ENCODE peak calls at places on chromosome 5, in eight cellular contexts. J is K562, A is endodermal cell, P is neural progenitor cell, X is HepG2, D is SK-N-SH, K is H9, Q is GM23248. F is an unnamed sample.

GRCh38 chr5:7856855-7857254 is 5.9 kb upstream of the CFAP90 start:
- DNase-seq in J (peak), A (peak), P (peak), X (peak), D (peak), K (peak), Q (peak), F (no peak)

GRCh38 chr5:1029270-1029944 is 20.8 kb downstream of the NKD2 start:
- DNase-seq in J (no peak), A (no peak), P (no peak), X (no peak), D (no peak), K (no peak), Q (no peak), F (peak)

GRCh38 chr5:105821800-105822199 is 1848.9 kb downstream of the EFNA5 start:
- DNase-seq in J (no peak), A (no peak), P (no peak), X (no peak), D (no peak), K (no peak), Q (no peak), F (no peak)

GRCh38 chr5:164600166-164600715 is 1094.8 kb downstream of the MAT2B start:
- DNase-seq in J (no peak), A (no peak), P (no peak), X (no peak), D (no peak), K (no peak), Q (no peak), F (no peak)

GRCh38 chr5:14935341-14935740 is 63.8 kb upstream of the ANKH start:
- DNase-seq in J (no peak), A (no peak), P (no peak), X (no peak), D (no peak), K (no peak), Q (peak), F (no peak)

GRCh38 chr5:38029431-38030065 is 189.7 kb upstream of the GDNF start:
- DNase-seq in J (no peak), A (no peak), P (no peak), X (no peak), D (no peak), K (peak), Q (no peak), F (no peak)

GRCh38 chr5:73746608-73747007 is 120.6 kb downstream of the ARHGEF28 start:
- DNase-seq in J (no peak), A (no peak), P (no peak), X (peak), D (no peak), K (no peak), Q (no peak), F (no peak)

GRCh38 chr5:50646591-50646990 is 19.8 kb upstream of the PARP8 start:
- DNase-seq in J (no peak), A (no peak), P (no peak), X (no peak), D (no peak), K (no peak), Q (no peak), F (no peak)

GRCh38 chr5:10306806-10307205 is 896 bp downstream of the CMBL start:
- DNase-seq in J (no peak), A (no peak), P (no peak), X (no peak), D (peak), K (no peak), Q (no peak), F (no peak)
- H3K27ac ChIP-seq in J (peak), A (no peak), P (no peak), X (peak), D (peak), K (no peak), Q (peak), F (peak)

GRCh38 chr5:172713809-172714490 is 57.0 kb downstream of the DUSP1 start:
- DNase-seq in J (no peak), A (no peak), P (no peak), X (no peak), D (no peak), K (no peak), Q (no peak), F (peak)

GRCh38 chr5:172713113-172713808 is 57.7 kb downstream of the DUSP1 start:
- DNase-seq in J (peak), A (peak), P (peak), X (no peak), D (peak), K (no peak), Q (peak), F (peak)

GRCh38 chr5:172715931-172716682 is 54.9 kb downstream of the DUSP1 start:
- DNase-seq in J (peak), A (peak), P (peak), X (peak), D (no peak), K (peak), Q (peak), F (peak)

GRCh38 chr5:172715421-172715780 is 55.6 kb downstream of the DUSP1 start:
- DNase-seq in J (no peak), A (no peak), P (no peak), X (no peak), D (no peak), K (no peak), Q (no peak), F (no peak)

GRCh38 chr5:172714491-172715420 is 56.2 kb downstream of the DUSP1 start:
- DNase-seq in J (peak), A (peak), P (peak), X (peak), D (peak), K (peak), Q (peak), F (peak)
- H3K9ac ChIP-seq in J (no peak), A (no peak), P (no peak), X (peak), D (no peak), K (no peak), Q (peak), F (no peak)

GRCh38 chr5:77210091-77211012 is at the start of gene PDE8B:
- DNase-seq in J (no peak), A (peak), P (peak), X (no peak), D (peak), K (peak), Q (peak), F (peak)
- H3K27ac ChIP-seq in J (no peak), A (no peak), P (no peak), X (no peak), D (no peak), K (no peak), Q (no peak), F (no peak)

DNA sequence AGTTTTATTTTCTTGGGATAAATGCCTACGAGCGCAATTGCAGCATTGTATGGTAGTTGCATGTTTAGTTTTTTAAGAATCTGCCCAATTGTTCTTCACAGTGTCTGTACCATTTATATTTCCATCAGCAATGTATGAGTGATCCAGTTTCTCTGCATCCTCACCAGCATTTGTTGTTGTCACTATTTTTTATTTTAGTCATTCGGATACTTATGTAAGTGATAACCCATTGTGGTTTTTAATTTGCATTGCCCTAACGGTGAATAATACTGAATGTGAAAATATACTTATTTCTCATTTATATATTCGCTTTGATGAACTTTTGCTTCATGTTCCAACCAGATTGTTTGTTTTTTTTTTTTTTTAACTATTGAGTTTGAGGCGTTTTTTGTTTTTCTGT is 33.7 kb upstream of the PWWP2A start:
- DNase-seq in J (no peak), A (no peak), P (no peak), X (no peak), D (no peak), K (no peak), Q (no peak), F (no peak)
- H3K9ac ChIP-seq in J (no peak), A (no peak), P (no peak), X (no peak), D (no peak), K (no peak), Q (no peak), F (no peak)

DNA sequence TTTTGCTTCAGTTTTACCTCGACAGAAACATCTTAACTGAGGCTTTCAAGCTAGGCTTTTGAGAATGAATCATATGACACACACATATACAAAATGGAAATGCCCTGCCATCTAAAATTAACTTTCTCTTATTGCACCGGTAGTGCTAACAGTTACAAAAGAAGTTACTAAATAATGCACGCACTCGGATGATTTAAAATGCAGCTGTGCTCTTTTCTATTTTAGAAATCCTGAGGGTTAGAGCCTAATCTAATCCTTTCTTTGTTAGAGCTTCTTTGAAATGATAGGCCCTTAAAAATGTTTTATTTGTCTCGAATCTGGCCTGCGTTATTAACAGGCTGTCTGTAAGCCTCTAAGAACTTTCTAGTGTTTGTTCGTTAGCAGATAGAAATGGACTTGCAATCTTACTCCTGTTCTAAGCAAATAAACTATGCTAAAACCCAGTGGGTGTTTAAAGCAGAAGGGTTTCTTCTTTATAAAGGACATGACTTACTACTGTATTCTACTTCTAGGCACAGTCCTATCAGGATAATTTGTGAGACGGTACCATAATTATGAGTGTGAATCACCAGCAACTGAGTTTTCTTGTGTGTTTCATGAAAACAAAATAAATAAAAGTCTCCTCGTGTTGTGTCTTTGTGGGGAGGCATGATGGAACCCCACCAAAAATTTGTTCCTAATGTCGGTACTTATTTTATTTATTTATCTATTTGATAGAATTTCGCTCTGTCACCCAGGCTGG is 69.2 kb upstream of the MYO10 start:
- DNase-seq in J (no peak), A (no peak), P (peak), X (no peak), D (no peak), K (no peak), Q (no peak), F (no peak)
- H3K27ac ChIP-seq in J (no peak), A (no peak), P (peak), X (no peak), D (no peak), K (no peak), Q (no peak), F (no peak)

F was measured in kidney.